ENCODE peak calls at places on chromosome 13, in five cellular contexts. O is OCI-LY7, U is GM06990, R is IMR-90, W is PC-9. M is an unnamed sample.

GRCh38 chr13:37656247-37656940 is 57.8 kb upstream of the POSTN start:
- DNase-seq in O (no peak), U (no peak), R (peak), W (peak), M (no peak)

GRCh38 chr13:41603917-41604316 is 146.6 kb downstream of the RGCC start:
- DNase-seq in O (no peak), U (no peak), R (peak), W (peak), M (no peak)

GRCh38 chr13:43085545-43085944 is 62.2 kb downstream of the DNAJC15 start:
- DNase-seq in O (peak), U (no peak), R (peak), W (no peak), M (no peak)

GRCh38 chr13:45257638-45258338 is 56.9 kb upstream of the KCTD4 start:
- DNase-seq in O (no peak), U (peak), R (peak), W (no peak), M (no peak)

GRCh38 chr13:44667950-44668349 is 91.8 kb upstream of the TSC22D1 start:
- DNase-seq in O (no peak), U (peak), R (peak), W (no peak), M (no peak)

GRCh38 chr13:66402071-66402470 is 828.1 kb downstream of the PCDH9 start:
- DNase-seq in O (no peak), U (no peak), R (no peak), W (no peak), M (no peak)

GRCh38 chr13:22454586-22454985 is 726.2 kb upstream of the SGCG start:
- DNase-seq in O (no peak), U (no peak), R (no peak), W (no peak), M (no peak)

GRCh38 chr13:76886005-76886291 is 257 bp downstream of the KCTD12 start:
- DNase-seq in O (no peak), U (no peak), R (no peak), W (no peak), M (no peak)

GRCh38 chr13:32164622-32165268 is 133.2 kb downstream of the FRY start:
- DNase-seq in O (peak), U (peak), R (peak), W (no peak), M (peak)

GRCh38 chr13:83378901-83379300 is 503.4 kb downstream of the SLITRK1 start:
- DNase-seq in O (no peak), U (no peak), R (peak), W (no peak), M (no peak)

GRCh38 chr13:44045179-44045562 is 165.5 kb downstream of the LACC1 start:
- DNase-seq in O (no peak), U (no peak), R (no peak), W (no peak), M (no peak)

GRCh38 chr13:68509734-68510621 is 1279.8 kb upstream of the PCDH9 start:
- DNase-seq in O (no peak), U (no peak), R (no peak), W (no peak), M (no peak)

GRCh38 chr13:26658972-26659371 is 101.5 kb downstream of the WASF3 start:
- DNase-seq in O (no peak), U (no peak), R (no peak), W (no peak), M (no peak)

GRCh38 chr13:98541701-98542203 is 35.2 kb downstream of the STK24 start:
- DNase-seq in O (no peak), U (no peak), R (no peak), W (no peak), M (no peak)
- TF ChIP-seq CTCF in O (no peak), U (no peak), R (no peak), W (no peak), M (no peak)

GRCh38 chr13:99902657-99903056 is 68.9 kb downstream of the ZIC5 start:
- DNase-seq in O (no peak), U (no peak), R (no peak), W (no peak), M (no peak)

GRCh38 chr13:99896712-99897440 is 74.7 kb downstream of the ZIC5 start:
- DNase-seq in O (no peak), U (no peak), R (no peak), W (no peak), M (no peak)

GRCh38 chr13:99903140-99903539 is 68.4 kb downstream of the ZIC5 start:
- DNase-seq in O (no peak), U (no peak), R (no peak), W (no peak), M (no peak)

GRCh38 chr13:99898421-99898820 is 73.1 kb downstream of the ZIC5 start:
- DNase-seq in O (no peak), U (no peak), R (no peak), W (no peak), M (no peak)

GRCh38 chr13:99900960-99901359 is 70.6 kb downstream of the ZIC5 start:
- DNase-seq in O (no peak), U (no peak), R (no peak), W (no peak), M (no peak)
- H3K4me3 ChIP-seq in O (no peak), U (no peak), R (no peak), W (no peak), M (no peak)

GRCh38 chr13:101784313-101784712 is 331.8 kb downstream of the ITGBL1 start:
- DNase-seq in O (no peak), U (no peak), R (no peak), W (no peak), M (no peak)

GRCh38 chr13:101783554-101783953 is 331.1 kb downstream of the ITGBL1 start:
- DNase-seq in O (no peak), U (no peak), R (no peak), W (no peak), M (no peak)

GRCh38 chr13:101785858-101786257 is 333.4 kb downstream of the ITGBL1 start:
- DNase-seq in O (peak), U (no peak), R (peak), W (no peak), M (no peak)
- TF ChIP-seq CTCF in O (peak), U (peak), R (peak), W (peak), M (peak)

DNA sequence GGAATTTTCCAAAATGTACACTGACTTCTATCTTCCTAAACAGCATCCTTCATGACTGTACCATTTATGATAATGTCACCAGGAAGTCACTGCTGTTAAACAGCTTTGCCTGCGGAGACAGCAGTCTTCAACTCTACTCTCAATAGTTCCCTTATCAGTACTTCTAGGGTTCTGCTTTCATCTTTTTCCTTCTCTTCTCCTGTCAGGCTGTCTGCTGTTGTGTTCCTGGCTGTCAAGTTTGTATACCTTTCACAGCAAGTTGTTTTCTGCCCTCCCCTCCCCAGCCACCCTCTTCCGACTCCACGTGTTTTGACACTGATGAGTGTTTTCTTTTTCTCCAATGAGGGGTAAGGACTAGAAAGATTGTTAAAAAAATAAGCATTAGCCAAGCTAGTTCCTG is 2.2 kb downstream of the UPF3A start:
- DNase-seq in O (no peak), U (no peak), R (peak), W (no peak), M (no peak)
- H3K4me3 ChIP-seq in O (no peak), U (no peak), R (no peak), W (no peak), M (no peak)

GRCh38 chr13:108878732-108879131 is 249.3 kb downstream of the MYO16 start:
- DNase-seq in O (no peak), U (no peak), R (no peak), W (no peak), M (no peak)
- TF ChIP-seq CTCF in O (no peak), U (no peak), R (no peak), W (no peak), M (no peak)

DNA sequence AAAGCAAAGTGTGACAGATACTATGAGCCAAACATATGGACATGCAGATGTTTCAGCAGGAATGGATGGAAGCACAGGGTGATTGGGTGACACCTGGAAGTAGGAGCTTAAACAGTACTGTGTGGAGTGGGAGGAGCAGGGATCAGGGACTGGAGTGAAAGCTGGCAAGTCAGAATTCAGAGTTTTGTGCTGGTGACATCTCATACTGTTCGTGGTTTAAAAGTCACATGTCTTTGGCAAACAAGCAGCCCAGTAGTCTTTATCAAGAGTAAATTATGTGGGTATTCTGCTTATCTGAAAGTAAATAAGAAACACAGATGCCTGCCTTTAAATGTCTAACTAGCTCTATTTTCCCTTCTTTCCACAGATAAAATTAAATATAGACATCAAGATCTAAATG is 408.3 kb downstream of the COG6 start:
- DNase-seq in O (no peak), U (no peak), R (no peak), W (no peak), M (no peak)
- H3K4me3 ChIP-seq in O (no peak), U (no peak), R (no peak), W (no peak), M (no peak)

DNA sequence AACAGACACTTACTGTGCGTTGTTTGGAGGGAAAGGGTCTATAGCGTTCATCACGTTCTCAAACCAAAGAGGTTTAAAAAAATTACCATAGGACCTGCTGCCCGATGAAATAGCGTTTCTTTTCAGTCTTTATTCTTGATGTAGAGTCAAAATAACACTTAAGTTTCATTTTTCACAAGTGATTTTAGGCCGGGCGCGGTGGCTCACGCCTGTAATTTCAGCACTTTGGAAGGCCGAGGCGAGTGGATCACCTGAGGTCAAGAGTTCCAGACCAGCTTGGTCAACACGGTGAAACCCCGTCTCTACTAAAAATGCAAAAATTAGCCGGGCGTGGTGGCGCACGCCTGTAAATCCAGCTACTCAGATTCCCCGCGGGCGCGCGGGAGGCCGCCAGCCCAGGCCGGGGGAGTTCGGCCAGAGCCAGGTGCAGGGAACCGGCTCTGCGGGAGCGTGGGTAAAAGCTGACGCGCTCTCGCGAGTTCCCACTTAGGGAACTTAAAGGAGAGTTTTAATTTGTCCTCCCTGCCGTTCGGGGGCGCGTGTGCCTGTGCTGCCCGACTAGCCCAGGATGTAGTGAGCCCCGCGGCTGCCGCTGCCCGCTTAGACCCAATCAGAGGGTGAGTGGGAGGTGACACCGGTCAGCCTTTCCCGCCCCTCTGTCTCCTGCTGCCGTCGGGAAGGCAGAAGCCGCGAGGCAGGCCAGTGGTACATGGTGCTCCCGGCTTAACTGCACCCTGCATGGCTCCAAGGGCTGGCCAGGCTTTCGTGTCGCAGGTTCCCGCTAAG is 35.8 kb upstream of the NEK3 start:
- DNase-seq in O (no peak), U (peak), R (peak), W (no peak), M (peak)
- TF ChIP-seq CTCF in O (no peak), U (peak), R (no peak), W (no peak), M (no peak)

DNA sequence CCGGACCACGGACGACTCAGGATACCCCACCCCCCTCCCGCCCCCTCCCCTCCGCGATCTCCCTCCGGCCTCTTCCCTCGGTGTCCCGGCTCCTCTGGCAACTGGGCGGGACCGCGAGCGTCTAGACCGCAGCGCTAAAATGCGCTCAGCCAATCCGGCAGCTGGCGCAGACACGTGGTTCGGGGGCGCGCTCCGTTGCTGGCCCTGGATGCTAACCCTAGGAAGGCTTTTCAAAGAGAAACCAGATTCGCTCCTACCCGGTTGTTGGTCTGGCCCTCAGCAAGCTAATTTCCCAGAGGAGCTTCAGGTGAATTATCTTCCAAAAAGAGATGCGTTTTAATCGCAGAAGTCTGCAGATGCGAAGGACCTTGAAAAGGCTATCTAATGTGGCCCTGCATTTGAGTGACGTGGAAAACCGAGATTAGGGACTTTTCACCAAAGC is at the start of gene DZIP1:
- DNase-seq in O (no peak), U (peak), R (peak), W (no peak), M (peak)
- H3K4me3 ChIP-seq in O (no peak), U (peak), R (peak), W (no peak), M (peak)

GRCh38 chr13:30796132-30796832 is 60.9 kb downstream of the ALOX5AP start:
- DNase-seq in O (peak), U (no peak), R (peak), W (peak), M (no peak)
- TF ChIP-seq CTCF in O (peak), U (peak), R (no peak), W (no peak), M (no peak)

GRCh38 chr13:112894673-112895481 is 74.1 kb upstream of the MCF2L start:
- DNase-seq in O (no peak), U (no peak), R (no peak), W (no peak), M (no peak)
- H3K4me3 ChIP-seq in O (no peak), U (peak), R (no peak), W (peak), M (peak)